ENCODE peak calls at places on chromosomes 5 and 9, in four cellular contexts. L is activated T-cell treated with anti-CD3 and anti-CD28 coated beads, Interleukin-2, amount 50 U/mL, for 24 hours; S is GM10248; Z is smooth muscle cell of the brain vasculature. T is an unnamed sample.

GRCh38 chr5:1666812-1667588 is 132.6 kb downstream of the MRPL36 start:
- DNase-seq in L (peak), S (peak), Z (no peak), T (no peak)

GRCh38 chr9:134032456-134033222 is 7.4 kb downstream of the BRD3OS start:
- DNase-seq in Z (no peak), L (no peak), S (no peak), T (no peak)

GRCh38 chr9:117466111-117466510 is 51.3 kb upstream of the ASTN2 start:
- DNase-seq in Z (no peak), L (no peak), S (no peak), T (no peak)

GRCh38 chr5:179198865-179199645 is 138.9 kb downstream of the ZNF354C start:
- DNase-seq in S (no peak), L (no peak), Z (no peak), T (no peak)

GRCh38 chr5:15499528-15500325 is at the start of gene FBXL7:
- DNase-seq in Z (no peak), L (no peak), S (peak), T (no peak)

GRCh38 chr9:127121628-127122175 is 733 bp downstream of the ANGPTL2 start:
- DNase-seq in L (no peak), Z (no peak), S (no peak), T (no peak)

GRCh38 chr5:88785396-88786216 is 97.4 kb downstream of the MEF2C start:
- DNase-seq in S (no peak), L (no peak), Z (peak), T (no peak)

GRCh38 chr5:120767171-120767820 is 303.2 kb downstream of the PRR16 start:
- DNase-seq in Z (no peak), L (no peak), S (no peak), T (no peak)

GRCh38 chr5:103674739-103675138 is 112.2 kb upstream of the NUDT12 start:
- DNase-seq in S (no peak), L (no peak), Z (no peak), T (no peak)

GRCh38 chr5:89900346-89900745 is 509.2 kb downstream of the CETN3 start:
- DNase-seq in S (no peak), L (no peak), Z (no peak), T (no peak)

GRCh38 chr9:133992780-133993634 is 883 bp upstream of the VAV2 start:
- DNase-seq in L (peak), S (peak), Z (peak), T (peak)

GRCh38 chr5:124745367-124746251 is 830 bp downstream of the ZNF608 start:
- DNase-seq in S (no peak), Z (no peak), L (no peak), T (no peak)

GRCh38 chr5:17314907-17315471 is 97.6 kb downstream of the BASP1 start:
- DNase-seq in Z (no peak), L (no peak), S (no peak), T (no peak)

GRCh38 chr5:159781626-159782157 is 134.6 kb upstream of the ADRA1B start:
- DNase-seq in S (no peak), L (no peak), Z (no peak), T (no peak)

GRCh38 chr5:142342128-142342981 is 17.5 kb upstream of the SPRY4 start:
- DNase-seq in Z (no peak), L (no peak), S (no peak), T (no peak)

GRCh38 chr9:118595719-118596305 is 773.4 kb downstream of the BRINP1 start:
- DNase-seq in Z (no peak), L (no peak), S (no peak), T (no peak)

GRCh38 chr9:21711504-21711903 is 90.9 kb upstream of the MTAP start:
- DNase-seq in S (no peak), Z (no peak), L (no peak), T (no peak)

GRCh38 chr9:75239176-75239575 is 150.9 kb downstream of the OSTF1 start:
- DNase-seq in S (no peak), L (no peak), Z (no peak), T (no peak)

GRCh38 chr9:120344230-120344629 is 235.7 kb downstream of the CDK5RAP2 start:
- DNase-seq in Z (no peak), L (no peak), S (no peak), T (no peak)

GRCh38 chr9:77598510-77598909 is 49.6 kb downstream of the GNA14 start:
- DNase-seq in Z (no peak), L (no peak), S (no peak), T (no peak)

GRCh38 chr9:77127071-77127470 is 50.3 kb upstream of the VPS13A start:
- DNase-seq in L (no peak), S (no peak), Z (no peak), T (no peak)

GRCh38 chr5:172618574-172619365 is 22.3 kb upstream of the NEURL1B start:
- DNase-seq in Z (no peak), S (no peak), L (no peak), T (peak)

GRCh38 chr9:130732793-130733221 is 39.2 kb downstream of the EXOSC2 start:
- DNase-seq in L (no peak), Z (no peak), S (no peak), T (no peak)

GRCh38 chr5:132233811-132234683 is 6.4 kb upstream of the P4HA2 start:
- DNase-seq in L (no peak), S (no peak), Z (no peak), T (peak)